ENCODE peak calls at places on chromosomes 13 and 19, in five cellular contexts. O is breast epithelium; P is PC-3; Q is adrenal gland; W is CD4-positive, CD25-positive, alpha-beta regulatory T cell. N is an unnamed sample. For H3K36me3 and H3K4me1, the result is how much of the 10 kb centered on the place peaks cover.

GRCh38 chr19:38665950-38666661 is 18.7 kb downstream of the ACTN4 start:
- DNase-seq in P (peak), Q (no peak), W (no peak), O (peak), N (no peak)

GRCh38 chr19:17001603-17002183 is 24.9 kb downstream of the CPAMD8 start:
- DNase-seq in Q (no peak), O (no peak), P (no peak), W (peak), N (no peak)

GRCh38 chr19:46016426-46017094 is 6.3 kb downstream of the PGLYRP1 start:
- DNase-seq in O (peak), P (peak), W (peak), Q (peak), N (peak)

GRCh38 chr19:40321076-40321475 is 27.1 kb downstream of the C19orf47 start:
- DNase-seq in P (no peak), W (no peak), O (no peak), Q (no peak), N (no peak)

GRCh38 chr19:29031216-29031615 is 181.7 kb downstream of the UQCRFS1 start:
- DNase-seq in Q (no peak), O (no peak), W (no peak), P (no peak), N (no peak)

GRCh38 chr13:111789011-111789410 is 277.9 kb upstream of the SOX1 start:
- DNase-seq in P (no peak), Q (no peak), O (no peak), W (no peak), N (no peak)

GRCh38 chr19:38656171-38656981 is 8.9 kb downstream of the ACTN4 start:
- DNase-seq in P (peak), Q (no peak), W (peak), O (no peak), N (no peak)

GRCh38 chr19:13430790-13431582 is 75.3 kb downstream of the CACNA1A start:
- DNase-seq in W (peak), O (no peak), P (peak), Q (peak), N (peak)

GRCh38 chr19:32675720-32676185 is at the start of gene RGS9BP:
- DNase-seq in Q (peak), O (peak), W (peak), P (peak), N (peak)

GRCh38 chr13:111791131-111791530 is 275.8 kb upstream of the SOX1 start:
- DNase-seq in O (no peak), Q (no peak), W (no peak), P (no peak), N (no peak)

GRCh38 chr19:51337861-51338562 is 3.9 kb downstream of the VSIG10L start:
- DNase-seq in O (no peak), W (no peak), Q (no peak), P (no peak), N (no peak)

GRCh38 chr19:8221161-8221560 is 12.0 kb downstream of the CERS4 start:
- DNase-seq in P (no peak), Q (no peak), O (peak), W (no peak), N (no peak)

GRCh38 chr19:46977548-46977947 is 42.1 kb upstream of the NPAS1 start:
- DNase-seq in O (no peak), P (no peak), W (no peak), Q (no peak), N (no peak)

GRCh38 chr19:13155472-13156284 is 5.5 kb downstream of the IER2 start:
- DNase-seq in O (peak), Q (peak), P (peak), W (peak), N (peak)

GRCh38 chr19:57435062-57435978 is at the start of gene ZNF749:
- DNase-seq in Q (peak), O (peak), P (peak), W (peak), N (peak)

GRCh38 chr19:11881151-11881800 is 6.3 kb upstream of the ZNF69 start:
- DNase-seq in W (peak), Q (peak), O (peak), P (peak), N (peak)

GRCh38 chr19:38710928-38711725 is 33.1 kb downstream of the CAPN12 start:
- DNase-seq in W (no peak), Q (no peak), P (no peak), O (no peak), N (no peak)

GRCh38 chr19:8887364-8887763 is 55.2 kb downstream of the MBD3L1 start:
- DNase-seq in W (no peak), O (no peak), P (no peak), Q (no peak), N (no peak)

GRCh38 chr19:10747271-10747670 is 29.4 kb downstream of the DNM2 start:
- DNase-seq in O (no peak), P (peak), Q (no peak), W (no peak), N (no peak)

GRCh38 chr19:45790942-45791341 is 1.7 kb downstream of the DMWD start:
- DNase-seq in O (no peak), Q (no peak), P (no peak), W (no peak), N (no peak)

GRCh38 chr13:57629391-57629804 is 2.1 kb upstream of the PCDH17 start:
- DNase-seq in W (no peak), Q (peak), P (no peak), O (no peak), N (no peak)

GRCh38 chr13:103521532-103521931 is 455.3 kb upstream of the SLC10A2 start:
- DNase-seq in W (no peak), P (no peak), Q (no peak), O (no peak), N (no peak)

GRCh38 chr13:94595006-94595942 is 678 bp downstream of the TGDS start:
- DNase-seq in Q (peak), O (no peak), P (peak), W (peak), N (no peak)

GRCh38 chr19:41999878-42000208 is 5.8 kb upstream of the ATP1A3 start:
- DNase-seq in Q (no peak), P (no peak), O (no peak), W (no peak), N (no peak)

GRCh38 chr19:46251415-46251814 is 21.9 kb downstream of the IGFL1 start:
- DNase-seq in Q (no peak), W (no peak), P (peak), O (no peak), N (no peak)

GRCh38 chr19:45451181-45451849 is 16.5 kb upstream of the FOSB start:
- DNase-seq in Q (no peak), P (peak), W (peak), O (peak), N (no peak)

GRCh38 chr19:43780706-43781525 is at the start of gene KCNN4:
- DNase-seq in Q (no peak), P (peak), W (peak), O (no peak), N (no peak)

GRCh38 chr13:73580868-73581267 is 522.1 kb downstream of the KLF5 start:
- DNase-seq in Q (no peak), P (no peak), O (no peak), W (no peak), N (no peak)

GRCh38 chr19:41795031-41795461 is 1.3 kb upstream of the CEACAM3 start:
- DNase-seq in Q (peak), O (no peak), W (peak), P (peak), N (peak)

GRCh38 chr19:44668985-44669764 is 2.1 kb upstream of the CEACAM19 start:
- DNase-seq in P (peak), W (no peak), Q (no peak), O (no peak), N (no peak)

GRCh38 chr19:55031178-55031577 is 6.9 kb downstream of the GP6 start:
- DNase-seq in Q (no peak), O (no peak), W (no peak), P (no peak), N (no peak)

GRCh38 chr19:55024111-55024510 is 14.0 kb downstream of the GP6 start:
- DNase-seq in P (no peak), O (no peak), W (no peak), Q (no peak), N (no peak)

GRCh38 chr19:55028757-55029156 is 9.3 kb downstream of the GP6 start:
- DNase-seq in P (no peak), Q (no peak), O (no peak), W (no peak), N (no peak)

GRCh38 chr19:55032170-55032569 is 5.9 kb downstream of the GP6 start:
- DNase-seq in O (no peak), P (no peak), W (no peak), Q (no peak), N (no peak)

GRCh38 chr19:55027472-55028337 is 10.4 kb downstream of the GP6 start:
- DNase-seq in W (no peak), P (peak), Q (no peak), O (no peak), N (no peak)
- H3K36me3 ChIP-seq in W (under half), P (under half), Q (under half), O (under half), N (under half)

GRCh38 chr13:98974053-98974452 is 3.8 kb downstream of the DOCK9 start:
- DNase-seq in W (no peak), P (no peak), Q (no peak), O (no peak), N (no peak)
- H3K4me1 ChIP-seq in W (under half), P (under half), Q (under half), O (under half), N (under half)

DNA sequence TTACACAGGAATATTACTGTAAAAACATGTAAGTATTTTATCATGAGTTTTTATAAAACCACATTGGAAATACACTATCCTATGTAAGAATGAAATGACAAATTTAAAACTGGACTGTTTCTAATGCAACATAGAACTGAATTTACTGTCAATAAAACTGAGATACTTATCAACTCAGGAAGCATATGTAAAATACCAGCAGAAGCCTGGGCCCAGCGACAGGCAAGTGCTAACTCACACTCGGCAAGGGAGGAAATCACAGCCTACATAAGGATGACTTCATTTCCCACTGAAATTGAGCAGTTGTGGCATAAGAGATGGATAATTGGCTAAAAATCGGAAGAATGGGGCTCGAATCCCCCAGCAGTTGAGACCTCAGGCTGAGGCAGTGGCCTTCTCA is 12.1 kb downstream of the PROZ start:
- DNase-seq in Q (no peak), W (no peak), P (no peak), O (no peak), N (no peak)
- H3K36me3 ChIP-seq in Q (under half), W (under half), P (under half), O (under half), N (under half)

DNA sequence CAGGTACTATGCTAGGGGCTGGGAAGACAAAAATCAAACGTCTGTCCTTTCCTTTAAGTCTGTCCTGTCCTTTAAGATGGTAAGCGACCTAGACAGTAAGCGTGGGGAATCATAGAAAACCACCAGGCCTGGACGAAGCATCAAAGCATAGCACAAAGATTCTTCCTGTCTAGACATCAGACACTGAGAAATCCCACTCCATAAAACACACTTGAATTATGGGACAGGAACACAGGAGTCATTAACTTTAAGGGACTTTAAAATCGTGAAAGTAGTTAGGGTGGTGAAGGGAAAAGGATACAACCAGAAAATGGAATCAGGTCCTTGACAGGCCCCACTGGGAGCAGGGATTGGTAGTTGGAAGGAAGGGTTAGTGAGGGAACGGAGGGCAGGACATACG is 31.7 kb upstream of the C1QTNF9 start:
- DNase-seq in Q (no peak), P (no peak), W (no peak), O (no peak), N (no peak)
- H3K4me1 ChIP-seq in Q (under half), P (under half), W (half or more), O (under half), N (under half)

DNA sequence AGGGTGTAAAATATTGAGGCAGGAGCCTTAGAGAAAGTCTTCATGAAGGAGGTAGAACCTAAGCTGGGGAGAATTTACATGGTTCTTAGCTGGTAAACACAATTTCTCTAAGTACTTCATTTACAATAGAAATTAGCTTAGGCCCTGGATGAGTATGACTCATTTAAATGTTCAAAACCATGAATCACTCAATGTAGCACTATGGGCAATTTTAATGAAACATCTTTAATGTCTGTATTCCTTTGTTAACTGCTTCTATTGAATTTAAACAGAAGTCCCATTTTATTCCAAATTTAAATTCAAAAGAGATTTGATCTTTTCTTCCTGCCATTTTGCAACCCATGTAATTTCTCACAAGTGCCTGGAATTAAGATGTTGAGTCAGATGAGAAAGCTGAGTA is 252.1 kb downstream of the RFC3 start:
- DNase-seq in O (no peak), Q (no peak), W (no peak), P (peak), N (no peak)
- H3K36me3 ChIP-seq in O (under half), Q (under half), W (under half), P (under half), N (under half)

GRCh38 chr13:50592412-50593145 is 250.9 kb downstream of the DLEU7 start:
- DNase-seq in Q (no peak), P (peak), W (no peak), O (no peak), N (no peak)

GRCh38 chr13:50594276-50594970 is 249.1 kb downstream of the DLEU7 start:
- DNase-seq in Q (no peak), W (no peak), P (no peak), O (no peak), N (no peak)

GRCh38 chr13:50596103-50596502 is 247.4 kb downstream of the DLEU7 start:
- DNase-seq in W (no peak), Q (no peak), P (no peak), O (no peak), N (no peak)

GRCh38 chr13:50596776-50597203 is 246.7 kb downstream of the DLEU7 start:
- DNase-seq in W (no peak), O (no peak), P (no peak), Q (no peak), N (no peak)

DNA sequence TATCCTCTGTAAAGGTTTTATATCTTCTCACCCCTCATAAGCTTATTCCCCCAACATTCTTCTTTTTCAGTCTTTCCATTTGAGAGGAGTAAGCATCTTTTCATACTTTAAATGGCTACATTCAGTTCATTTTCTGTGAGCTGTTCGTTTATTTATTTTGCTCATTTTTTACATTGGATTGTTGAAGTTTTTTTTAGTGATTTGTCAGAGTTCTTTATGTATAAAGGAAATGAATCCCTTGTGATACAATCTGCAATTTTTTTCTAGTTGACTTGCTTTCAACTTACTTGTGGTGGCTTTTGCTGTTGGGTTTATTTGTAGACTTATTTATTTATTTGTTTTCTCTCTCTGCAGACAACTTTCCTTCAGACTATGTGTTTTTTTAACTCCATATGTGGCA is 250.3 kb downstream of the DLEU7 start:
- DNase-seq in W (no peak), O (no peak), Q (no peak), P (no peak), N (no peak)
- H3K4me1 ChIP-seq in W (under half), O (under half), Q (under half), P (under half), N (under half)

DNA sequence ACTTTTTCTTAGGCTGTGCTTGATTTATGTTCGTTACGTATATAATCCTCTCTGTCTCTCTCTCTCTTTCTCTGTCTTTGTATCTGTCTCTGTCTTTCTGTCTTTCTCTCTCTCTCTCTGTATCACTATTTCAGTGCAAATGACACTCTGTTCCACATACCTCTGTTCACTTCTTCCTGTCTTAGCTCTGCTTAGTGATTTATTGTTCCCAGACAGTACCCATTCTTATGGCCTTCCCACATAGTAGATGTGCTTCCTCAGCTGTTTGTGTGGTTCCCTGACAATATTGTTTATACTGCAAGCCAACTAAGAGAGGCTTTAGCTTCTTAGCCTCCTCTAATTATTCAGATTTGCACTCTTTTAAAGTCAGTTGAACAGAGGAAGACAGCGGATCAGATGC is 1244.2 kb downstream of the DIAPH3 start:
- DNase-seq in P (no peak), Q (no peak), O (no peak), W (no peak), N (peak)
- H3K36me3 ChIP-seq in P (under half), Q (under half), O (under half), W (under half), N (under half)

GRCh38 chr13:21033224-21033855 is 28.0 kb downstream of the LATS2 start:
- DNase-seq in W (no peak), Q (peak), P (peak), O (peak), N (no peak)

GRCh38 chr13:21034602-21035190 is 26.7 kb downstream of the LATS2 start:
- DNase-seq in W (no peak), P (peak), O (no peak), Q (no peak), N (no peak)

GRCh38 chr13:21031594-21031993 is 29.8 kb downstream of the LATS2 start:
- DNase-seq in Q (no peak), P (no peak), W (no peak), O (no peak), N (no peak)

GRCh38 chr13:21032656-21033055 is 28.7 kb downstream of the LATS2 start:
- DNase-seq in W (no peak), P (no peak), Q (no peak), O (no peak), N (no peak)

DNA sequence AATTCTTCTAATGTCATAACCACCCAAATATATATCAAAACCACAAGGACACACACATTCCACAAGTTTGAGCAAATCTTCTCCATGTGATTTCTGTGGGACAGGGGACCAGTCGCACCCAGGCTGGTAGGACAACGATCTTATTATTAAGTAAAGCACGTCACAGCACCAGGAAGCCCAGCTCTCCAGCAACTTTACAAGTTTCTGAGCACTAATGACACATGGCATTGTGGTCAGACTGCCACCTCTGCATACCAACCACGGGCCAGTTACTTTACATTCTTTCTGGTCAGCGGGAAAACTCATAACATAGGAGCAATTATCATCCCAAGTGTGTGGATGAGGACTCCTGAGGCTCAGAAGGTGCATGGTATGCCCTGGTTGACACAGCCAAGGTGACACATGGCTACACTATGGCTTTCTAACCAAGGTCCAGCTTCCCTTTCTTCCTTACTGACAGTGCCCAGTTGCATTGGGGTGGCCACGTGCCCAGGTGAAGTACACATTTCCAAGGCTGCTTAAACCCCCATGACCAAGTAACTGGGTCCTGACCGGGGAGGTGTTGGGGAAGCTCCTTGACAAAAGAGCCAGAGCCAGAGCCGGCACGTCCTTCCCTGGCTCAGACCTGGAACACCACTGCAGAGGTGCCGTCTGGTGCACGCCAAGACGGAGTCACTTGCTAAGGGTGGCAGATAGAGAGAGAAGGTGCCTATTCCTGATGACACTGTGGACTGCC is 27.4 kb downstream of the LATS2 start:
- DNase-seq in O (peak), P (peak), W (no peak), Q (no peak), N (no peak)
- H3K4me1 ChIP-seq in O (under half), P (under half), W (under half), Q (under half), N (under half)

N was measured in HAP-1.